ENCODE peak calls at places on chromosomes 6 and 20, in eight cellular contexts. L is mammary epithelial cell, N is left ventricle myocardium inferior, B is A549, Z is heart left ventricle, E is psoas muscle, H is bronchial epithelial cell, U is testis. K is an unnamed sample.

GRCh38 chr6:312704-313485 is 20.6 kb downstream of the DUSP22 start:
- DNase-seq in L (no peak), Z (no peak), B (no peak), E (no peak), H (no peak), N (no peak), U (peak; percentile 58), K (no peak)

GRCh38 chr6:6466967-6467761 is 121.4 kb upstream of the LY86 start:
- DNase-seq in H (peak; percentile 99), N (no peak), E (no peak), Z (no peak), B (no peak), L (peak; percentile 94), U (no peak), K (no peak)

GRCh38 chr6:43246301-43247114 is 3.2 kb downstream of the TTBK1 start:
- DNase-seq in B (no peak), Z (peak; percentile 76), N (peak; percentile 51), U (no peak), H (no peak), L (no peak), E (peak; percentile 52), K (peak; percentile 85)

GRCh38 chr20:43914286-43914685 is 366 bp upstream of the TOX2 start:
- DNase-seq in H (no peak), U (no peak), Z (no peak), L (no peak), B (no peak), N (no peak), E (no peak), K (no peak)

GRCh38 chr6:89146748-89147715 is 1.2 kb downstream of the PM20D2 start:
- DNase-seq in B (peak; percentile 36), Z (no peak), E (no peak), U (peak; percentile 26), H (peak; percentile 60), L (peak; percentile 37), N (no peak), K (no peak)

GRCh38 chr20:52269327-52269726 is 77.7 kb upstream of the ZFP64 start:
- DNase-seq in L (no peak), B (no peak), N (no peak), Z (no peak), E (no peak), H (no peak), U (no peak), K (no peak)

GRCh38 chr6:10033223-10033829 is 381.5 kb downstream of the TFAP2A start:
- DNase-seq in Z (no peak), B (peak; percentile 97), N (no peak), H (peak; percentile 74), L (no peak), E (no peak), U (no peak), K (no peak)

GRCh38 chr6:74891358-74891811 is 314.5 kb downstream of the COL12A1 start:
- DNase-seq in U (peak; percentile 33), H (no peak), Z (no peak), N (peak; percentile 22), E (peak; percentile 34), B (no peak), L (no peak), K (no peak)

GRCh38 chr20:47694021-47694818 is 91.1 kb downstream of the SULF2 start:
- DNase-seq in N (no peak), L (no peak), B (no peak), Z (no peak), U (no peak), H (no peak), E (no peak), K (no peak)

GRCh38 chr20:58382096-58382495 is 6.9 kb upstream of the VAPB start:
- DNase-seq in B (no peak), E (no peak), L (no peak), U (no peak), H (no peak), N (no peak), Z (no peak), K (no peak)

GRCh38 chr20:31674895-31675827 is 37.4 kb downstream of the COX4I2 start:
- DNase-seq in H (peak; percentile 82), Z (peak; percentile 79), E (peak; percentile 67), U (peak; percentile 49), N (peak; percentile 66), B (no peak), L (peak; percentile 78), K (peak; percentile 21)
- H3K4me3 ChIP-seq in H (no peak overlapping the region), Z (peak overlapping the region; percentile 2), E (peak overlapping the region; percentile 17), U (no peak overlapping the region), N (peak overlapping the region; percentile 40), B (no peak overlapping the region), L (no peak overlapping the region), K (no peak overlapping the region)

GRCh38 chr6:30149234-30149633 is 11.8 kb downstream of the TRIM10 start:
- DNase-seq in E (no peak), H (no peak), L (no peak), N (no peak), B (no peak), Z (no peak), U (no peak), K (no peak)
- TF ChIP-seq CTCF in E (no peak), H (no peak), L (no peak), N (no peak), B (no peak), Z (no peak), U (no peak), K (no peak)

GRCh38 chr6:34144581-34145160 is 1.2 kb downstream of the GRM4 start:
- DNase-seq in B (no peak), E (no peak), U (no peak), H (no peak), Z (peak; percentile 52), N (no peak), L (no peak), K (no peak)
- H3K4me3 ChIP-seq in B (peak overlapping the region; percentile 48), E (peak overlapping the region; percentile 61), U (peak overlapping the region; percentile 52), H (peak overlapping the region; percentile 13), Z (peak overlapping the region; percentile 49), N (peak overlapping the region; percentile 61), L (no peak overlapping the region), K (no peak overlapping the region)

DNA sequence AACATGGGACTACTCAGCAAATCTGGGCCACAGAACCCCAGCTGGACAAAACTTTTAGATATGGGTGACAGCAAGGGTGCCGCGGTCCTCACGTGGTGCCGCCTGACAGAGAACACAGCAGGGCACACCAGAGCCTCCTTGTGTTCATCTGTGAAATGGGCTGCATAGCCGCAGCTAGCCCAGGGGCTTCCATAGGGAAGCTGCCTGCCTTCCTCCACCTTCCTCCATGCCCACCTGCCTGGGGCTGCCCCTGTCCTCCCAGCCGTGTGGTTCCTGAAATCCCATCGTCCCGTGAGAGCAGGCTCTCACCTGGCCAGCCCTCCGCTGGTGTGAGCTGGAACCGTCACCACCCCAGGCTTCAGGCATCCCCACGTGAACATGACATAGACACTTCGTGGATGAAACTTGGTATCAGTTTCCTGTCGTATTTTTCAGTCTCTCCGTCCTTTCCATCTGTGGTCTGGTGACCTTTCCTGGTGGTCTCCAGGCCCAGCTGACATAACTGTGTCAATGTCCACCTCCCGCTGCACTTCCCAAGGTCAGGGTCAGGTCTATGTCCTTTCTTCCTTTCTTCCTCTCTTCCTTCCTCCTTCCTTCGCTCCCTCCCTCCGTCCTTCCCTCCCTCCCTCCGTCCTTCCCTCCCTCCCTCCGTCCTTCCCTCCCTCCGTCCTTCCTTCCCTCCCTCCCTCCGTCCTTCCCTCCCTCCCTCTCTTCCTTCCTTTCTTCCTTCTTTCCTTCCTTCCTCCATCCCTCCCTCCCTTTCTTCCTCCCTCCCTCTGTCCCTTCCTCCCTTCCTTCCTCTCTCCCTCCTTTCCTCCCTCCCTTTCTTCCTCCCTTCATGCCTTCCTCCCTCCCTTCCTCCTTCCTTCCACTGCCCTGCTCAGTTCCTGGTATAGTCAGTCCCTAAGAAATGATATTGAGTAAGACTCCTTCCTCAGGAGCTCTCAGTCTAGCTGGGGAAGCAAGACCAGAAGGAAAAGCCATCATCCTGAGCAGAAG is 78.8 kb downstream of the GRM4 start:
- DNase-seq in B (no peak), Z (no peak), U (no peak), H (no peak), L (no peak), N (no peak), E (no peak), K (no peak)
- TF ChIP-seq CTCF in B (no peak), Z (no peak), U (no peak), H (no peak), L (no peak), N (no peak), E (no peak), K (no peak)

DNA sequence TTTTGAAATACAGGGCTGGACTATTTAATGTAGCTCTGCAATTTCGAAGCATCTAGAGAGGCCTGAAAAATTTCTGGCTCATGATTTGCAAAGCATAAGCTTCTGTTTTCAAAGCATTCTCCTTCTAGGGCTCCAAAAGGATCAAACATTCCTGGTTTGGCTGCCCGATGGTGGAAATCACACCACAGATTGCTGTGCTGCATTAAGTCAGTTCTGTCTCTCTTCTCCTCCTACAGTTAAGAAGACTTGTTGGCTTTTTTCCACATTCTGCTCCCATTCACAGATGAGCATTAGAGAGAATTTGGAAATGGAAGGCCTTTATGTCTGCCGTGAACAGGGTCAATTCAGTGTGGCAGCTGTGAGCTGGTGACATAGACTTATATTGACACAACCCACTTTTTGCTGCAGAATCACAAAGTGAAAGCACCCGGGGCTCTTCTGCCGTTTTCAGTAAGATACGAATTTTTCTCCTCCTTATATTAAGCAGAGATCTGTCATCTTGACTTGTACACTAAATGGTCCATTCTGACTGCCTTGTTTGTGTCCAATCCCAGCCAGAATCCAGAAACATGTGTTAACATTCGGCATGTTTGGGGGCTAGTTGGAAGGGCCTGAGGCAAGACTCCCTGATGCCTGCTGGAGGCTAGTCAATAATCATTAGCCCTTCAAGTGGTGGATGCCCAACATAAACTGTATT is 330.8 kb upstream of the DEFB112 start:
- DNase-seq in H (no peak), B (no peak), U (no peak), E (no peak), N (no peak), L (no peak), Z (no peak), K (no peak)
- H3K4me3 ChIP-seq in H (no peak overlapping the region), B (no peak overlapping the region), U (no peak overlapping the region), E (no peak overlapping the region), N (no peak overlapping the region), L (peak overlapping the region; percentile 19), Z (no peak overlapping the region), K (no peak overlapping the region)

GRCh38 chr6:149830731-149831379 is 33.3 kb downstream of the LRP11 start:
- DNase-seq in H (no peak), B (no peak), U (no peak), Z (no peak), N (no peak), E (no peak), L (no peak), K (no peak)
- TF ChIP-seq CTCF in H (no peak), B (no peak), U (no peak), Z (no peak), N (no peak), E (no peak), L (no peak), K (no peak)

GRCh38 chr6:3825851-3826581 is 23.2 kb upstream of the FAM50B start:
- DNase-seq in H (peak; percentile 96), Z (peak; percentile 89), U (peak; percentile 73), E (peak; percentile 92), N (peak; percentile 86), B (peak; percentile 86), L (peak; percentile 95), K (peak; percentile 92)
- H3K4me3 ChIP-seq in H (no peak overlapping the region), Z (peak overlapping the region; percentile 13), U (no peak overlapping the region), E (peak overlapping the region; percentile 55), N (peak overlapping the region; percentile 46), B (no peak overlapping the region), L (no peak overlapping the region), K (no peak overlapping the region)

K was measured in LNCaP clone FGC.